ENCODE peak calls at places on chromosomes 3 and 15, in four cellular contexts. I, U, F and M are unnamed samples.

GRCh38 chr3:71005797-71006321 is 577.7 kb downstream of the FOXP1 start:
- DNase-seq in F (no peak), I (no peak), U (no peak), M (no peak)

GRCh38 chr15:60000824-60001641 is 3.1 kb upstream of the FOXB1 start:
- DNase-seq in I (no peak), U (no peak), F (no peak), M (no peak)

GRCh38 chr3:184655597-184655996 is 56.3 kb downstream of the MAGEF1 start:
- DNase-seq in U (no peak), I (no peak), F (no peak), M (no peak)

GRCh38 chr3:191350389-191351090 is 20.2 kb upstream of the UTS2B start:
- DNase-seq in I (no peak), U (no peak), F (no peak), M (no peak)

GRCh38 chr3:20484126-20484525 is 298.1 kb upstream of the SGO1 start:
- DNase-seq in I (no peak), F (no peak), U (no peak), M (no peak)

GRCh38 chr15:65195542-65196026 is 10.4 kb upstream of the CLPX start:
- DNase-seq in I (no peak), F (no peak), U (no peak), M (no peak)

GRCh38 chr15:69017978-69018377 is 3.5 kb downstream of the NOX5 start:
- DNase-seq in I (no peak), U (no peak), F (no peak), M (no peak)

GRCh38 chr3:158970006-158970405 is 168.2 kb downstream of the MFSD1 start:
- DNase-seq in F (no peak), I (no peak), U (no peak), M (no peak)

GRCh38 chr3:50269977-50270413 is 1.0 kb downstream of the SEMA3B start:
- DNase-seq in I (no peak), F (no peak), U (peak), M (no peak)

GRCh38 chr15:45715528-45715927 is 80.7 kb downstream of the SQOR start:
- DNase-seq in U (no peak), F (no peak), I (no peak), M (no peak)

GRCh38 chr15:47991376-47991775 is 129.4 kb upstream of the SLC24A5 start:
- DNase-seq in I (no peak), F (no peak), U (no peak), M (no peak)

GRCh38 chr3:101243285-101244211 is 76.8 kb downstream of the IMPG2 start:
- DNase-seq in U (no peak), I (no peak), F (no peak), M (no peak)

GRCh38 chr3:141328286-141329166 is 39.8 kb upstream of the ZBTB38 start:
- DNase-seq in U (no peak), F (no peak), I (peak), M (no peak)

GRCh38 chr15:35559683-35560082 is 13.7 kb upstream of the DPH6 start:
- DNase-seq in I (no peak), U (no peak), F (no peak), M (no peak)

GRCh38 chr3:172717493-172718088 is 6.7 kb upstream of the NCEH1 start:
- DNase-seq in I (peak), U (no peak), F (no peak), M (no peak)

GRCh38 chr3:4421121-4421520 is 45.9 kb downstream of the SUMF1 start:
- DNase-seq in F (no peak), I (peak), U (peak), M (no peak)

GRCh38 chr3:152650177-152650576 is 184.8 kb upstream of the P2RY1 start:
- DNase-seq in U (no peak), I (no peak), F (peak), M (no peak)

GRCh38 chr15:25176991-25177954 is 222.5 kb downstream of the SNRPN start:
- DNase-seq in I (no peak), F (no peak), U (no peak), M (no peak)

GRCh38 chr3:99712291-99712954 is 74.0 kb downstream of the COL8A1 start:
- DNase-seq in I (no peak), U (no peak), F (no peak), M (no peak)

GRCh38 chr3:177525414-177525813 is 328.1 kb upstream of the TBL1XR1 start:
- DNase-seq in F (no peak), U (no peak), I (no peak), M (no peak)

GRCh38 chr3:194587438-194587931 is 45.7 kb downstream of the TMEM44 start:
- DNase-seq in U (no peak), I (no peak), F (no peak), M (no peak)

GRCh38 chr3:18223591-18224338 is 201.4 kb downstream of the SATB1 start:
- DNase-seq in F (no peak), U (no peak), I (peak), M (no peak)

GRCh38 chr15:39720721-39721611 is 61.7 kb downstream of the FSIP1 start:
- DNase-seq in I (no peak), F (no peak), U (peak), M (no peak)

GRCh38 chr3:33032937-33033336 is 64.0 kb downstream of the GLB1 start:
- DNase-seq in F (no peak), I (no peak), U (peak), M (no peak)

GRCh38 chr3:141996437-141996836 is 120.0 kb downstream of the ATP1B3 start:
- DNase-seq in F (no peak), I (no peak), U (no peak), M (no peak)

GRCh38 chr3:42387802-42388651 is 22.4 kb downstream of the LYZL4 start:
- DNase-seq in I (no peak), U (no peak), F (no peak), M (peak)

GRCh38 chr15:91853501-91853967 is at the start of gene SLCO3A1:
- DNase-seq in I (no peak), U (peak), F (peak), M (peak)

GRCh38 chr3:37453393-37454391 is 279.3 kb upstream of the LRRFIP2 start:
- DNase-seq in I (no peak), U (no peak), F (peak), M (no peak)

GRCh38 chr3:52763466-52763865 is 7.3 kb downstream of the NEK4 start:
- DNase-seq in U (peak), I (no peak), F (no peak), M (no peak)

GRCh38 chr15:73982251-73982962 is 9.7 kb downstream of the STOML1 start:
- DNase-seq in U (peak), F (peak), I (peak), M (no peak)

GRCh38 chr3:12948891-12949711 is 107.7 kb upstream of the RPL32 start:
- DNase-seq in U (no peak), I (peak), F (no peak), M (no peak)

GRCh38 chr3:43613980-43614379 is 7.8 kb downstream of the ANO10 start:
- DNase-seq in F (no peak), U (no peak), I (no peak), M (no peak)

GRCh38 chr15:77858677-77859490 is 218.6 kb downstream of the TBC1D2B start:
- DNase-seq in F (no peak), U (no peak), I (no peak), M (no peak)

GRCh38 chr3:27617552-27617951 is 104.6 kb downstream of the EOMES start:
- DNase-seq in I (no peak), F (no peak), U (no peak), M (no peak)

GRCh38 chr3:136068708-136069107 is 103.2 kb downstream of the PPP2R3A start:
- DNase-seq in U (no peak), I (no peak), F (no peak), M (no peak)

GRCh38 chr3:70261283-70261682 is 51.2 kb downstream of the MDFIC2 start:
- DNase-seq in F (no peak), U (no peak), I (no peak), M (no peak)

GRCh38 chr3:123739754-123740153 is 144.4 kb downstream of the MYLK start:
- DNase-seq in U (no peak), F (no peak), I (no peak), M (no peak)

GRCh38 chr15:60477991-60478632 is 830 bp downstream of the ICE2 start:
- DNase-seq in I (peak), F (no peak), U (no peak), M (no peak)

GRCh38 chr3:197949191-197949766 is 711 bp upstream of the RPL35A start:
- DNase-seq in F (no peak), U (peak), I (no peak), M (no peak)